ENCODE peak calls at places on chromosome 15, in nine cellular contexts. N is activated T-cell treated with anti-CD3 and anti-CD28 coated beads for 1 hour; W is endothelial cell; Y is pancreas; V is HEK293T; A is T-helper 17 cell; Q is stimulated activated CD8-positive, alpha-beta memory T cell treated with anti-CD3 and anti-CD28 coated beads, Interleukin-4, amount 100 ng/mL, for 24 hours; C is NCI-H345; L is endothelial cell of umbilical vein. S is an unnamed sample.

GRCh38 chr15:55900019-55900418 is 93.4 kb downstream of the NEDD4 start:
- DNase-seq in A (no peak), C (no peak), W (no peak), L (no peak), Q (no peak), Y (no peak), N (no peak), V (no peak), S (no peak)

GRCh38 chr15:41581110-41581509 is 22.1 kb downstream of the TYRO3 start:
- DNase-seq in Y (no peak), N (no peak), Q (no peak), A (no peak), W (no peak), V (no peak), L (no peak), C (no peak), S (no peak)

GRCh38 chr15:101560722-101561583 is 71.4 kb upstream of the PCSK6 start:
- DNase-seq in Q (no peak), N (no peak), L (no peak), Y (no peak), V (no peak), A (no peak), W (no peak), C (no peak), S (no peak)

GRCh38 chr15:95169701-95170459 is 938.5 kb downstream of the MCTP2 start:
- DNase-seq in Y (peak), V (no peak), L (no peak), A (no peak), N (no peak), C (no peak), Q (no peak), W (no peak), S (no peak)

GRCh38 chr15:88897456-88898194 is 2.3 kb upstream of the HAPLN3 start:
- DNase-seq in W (peak), C (peak), A (peak), N (peak), V (peak), Y (peak), L (peak), Q (peak), S (no peak)

GRCh38 chr15:92958105-92958504 is 58.0 kb downstream of the CHD2 start:
- DNase-seq in C (no peak), L (no peak), Y (no peak), A (no peak), W (no peak), Q (peak), V (no peak), N (peak), S (no peak)

GRCh38 chr15:31471731-31472430 is 145.2 kb downstream of the KLF13 start:
- DNase-seq in N (no peak), A (no peak), W (no peak), L (no peak), Y (no peak), Q (no peak), V (no peak), C (no peak), S (peak)

GRCh38 chr15:42191610-42192346 is 16.3 kb downstream of the VPS39 start:
- DNase-seq in C (no peak), A (no peak), Q (no peak), L (no peak), N (no peak), W (no peak), V (no peak), Y (no peak), S (no peak)

GRCh38 chr15:73926191-73927002 is at the start of gene LOXL1:
- DNase-seq in L (peak), Q (no peak), V (peak), C (peak), W (peak), Y (peak), A (no peak), N (no peak), S (peak)

GRCh38 chr15:31215490-31216209 is 111.0 kb upstream of the KLF13 start:
- DNase-seq in C (peak), N (peak), Y (peak), Q (peak), A (peak), L (peak), V (peak), W (peak), S (no peak)

GRCh38 chr15:38002883-38003477 is 68.5 kb downstream of the TMCO5A start:
- DNase-seq in A (no peak), C (no peak), Q (no peak), Y (peak), N (no peak), W (peak), L (peak), V (no peak), S (peak)

GRCh38 chr15:79192462-79193036 is 90.0 kb upstream of the ANKRD34C start:
- DNase-seq in V (no peak), C (no peak), A (no peak), Q (no peak), L (no peak), W (no peak), N (no peak), Y (no peak), S (no peak)

GRCh38 chr15:72474466-72474911 is 359 bp downstream of the ARIH1 start:
- DNase-seq in L (peak), V (peak), W (peak), Q (peak), N (no peak), C (no peak), A (no peak), Y (no peak), S (no peak)

GRCh38 chr15:49644364-49644794 is 23.5 kb downstream of the DTWD1 start:
- DNase-seq in V (no peak), Q (no peak), A (no peak), N (no peak), C (peak), W (no peak), L (no peak), Y (no peak), S (no peak)

GRCh38 chr15:41881925-41882688 is 11.7 kb downstream of the SPTBN5 start:
- DNase-seq in W (peak), C (no peak), A (no peak), L (no peak), V (no peak), Q (no peak), Y (peak), N (no peak), S (no peak)

GRCh38 chr15:73838795-73839565 is 34.4 kb upstream of the TBC1D21 start:
- DNase-seq in W (no peak), Q (no peak), L (no peak), N (no peak), Y (peak), A (no peak), V (no peak), C (no peak), S (no peak)

GRCh38 chr15:40295870-40296560 is 11.7 kb downstream of the PLCB2 start:
- DNase-seq in C (no peak), N (no peak), A (no peak), Q (no peak), L (no peak), V (no peak), Y (peak), W (no peak), S (no peak)

GRCh38 chr15:77118787-77119410 is 48.0 kb upstream of the TSPAN3 start:
- DNase-seq in A (no peak), N (no peak), L (peak), V (peak), Q (no peak), W (no peak), C (peak), Y (peak), S (peak)

GRCh38 chr15:74906193-74906449 is 530 bp downstream of the FAM219B start:
- DNase-seq in N (no peak), Y (no peak), L (peak), A (no peak), W (no peak), C (no peak), Q (no peak), V (no peak), S (no peak)

GRCh38 chr15:72859023-72859756 is 75.6 kb upstream of the ADPGK start:
- DNase-seq in A (no peak), Y (no peak), N (no peak), W (no peak), V (no peak), C (no peak), Q (no peak), L (no peak), S (no peak)

GRCh38 chr15:101440846-101441590 is 48.5 kb downstream of the PCSK6 start:
- DNase-seq in C (no peak), Y (no peak), Q (no peak), N (no peak), V (no peak), W (no peak), A (no peak), L (no peak), S (no peak)

GRCh38 chr15:65870889-65871533 is 1.7 kb downstream of the RAB11A start:
- DNase-seq in W (no peak), C (no peak), Q (no peak), L (peak), N (no peak), Y (no peak), A (no peak), V (peak), S (no peak)

GRCh38 chr15:74302821-74303359 is 64.6 kb downstream of the CYP11A1 start:
- DNase-seq in N (no peak), Q (peak), L (peak), A (no peak), C (peak), V (peak), Y (peak), W (peak), S (no peak)

GRCh38 chr15:78033864-78034263 is 43.6 kb downstream of the TBC1D2B start:
- DNase-seq in V (no peak), Q (no peak), A (no peak), W (no peak), L (peak), C (peak), Y (no peak), N (peak), S (no peak)

GRCh38 chr15:67322481-67322880 is 67.9 kb downstream of the IQCH start:
- DNase-seq in Y (no peak), Q (no peak), W (no peak), N (no peak), A (no peak), C (no peak), L (no peak), V (no peak), S (no peak)

GRCh38 chr15:43872416-43873020 is 45.7 kb downstream of the WDR76 start:
- DNase-seq in C (peak), Y (peak), W (peak), Q (no peak), N (no peak), L (peak), V (peak), A (no peak), S (peak)

GRCh38 chr15:28888302-28888894 is 2.6 kb downstream of the APBA2 start:
- DNase-seq in N (no peak), L (no peak), A (no peak), C (no peak), Y (no peak), V (no peak), Q (no peak), W (no peak), S (no peak)

GRCh38 chr15:81001180-81002003 is 669 bp downstream of the TLNRD1 start:
- DNase-seq in A (peak), Y (peak), N (peak), L (peak), V (peak), C (peak), W (peak), Q (peak), S (no peak)

GRCh38 chr15:88274534-88275460 is 18.3 kb upstream of the NTRK3 start:
- DNase-seq in V (peak), L (peak), Q (peak), N (peak), A (no peak), W (peak), C (peak), Y (peak), S (peak)

GRCh38 chr15:63396546-63396939 is 14.9 kb upstream of the CA12 start:
- DNase-seq in A (no peak), L (no peak), Q (no peak), C (peak), W (no peak), Y (no peak), N (no peak), V (no peak), S (no peak)

GRCh38 chr15:89149501-89150101 is 61.3 kb downstream of the ABHD2 start:
- DNase-seq in Y (no peak), L (no peak), W (no peak), A (no peak), N (no peak), C (no peak), Q (no peak), V (no peak), S (no peak)

GRCh38 chr15:31235298-31236183 is 91.1 kb upstream of the KLF13 start:
- DNase-seq in Y (peak), L (no peak), Q (no peak), W (no peak), N (no peak), A (no peak), V (no peak), C (peak), S (no peak)

GRCh38 chr15:77784361-77785292 is 151.9 kb upstream of the LINGO1 start:
- DNase-seq in N (no peak), Y (no peak), A (no peak), V (peak), C (peak), L (peak), Q (peak), W (peak), S (no peak)

GRCh38 chr15:100834731-100835130 is 44.9 kb upstream of the ALDH1A3 start:
- DNase-seq in C (no peak), N (no peak), L (no peak), A (no peak), V (no peak), Q (no peak), Y (no peak), W (no peak), S (no peak)

GRCh38 chr15:99907698-99908097 is 174.5 kb upstream of the LYSMD4 start:
- DNase-seq in N (no peak), Q (no peak), C (no peak), W (no peak), Y (no peak), V (no peak), A (no peak), L (no peak), S (no peak)

GRCh38 chr15:66405605-66406004 is 18.9 kb downstream of the MAP2K1 start:
- DNase-seq in N (no peak), W (no peak), Y (no peak), V (no peak), C (peak), L (peak), A (no peak), Q (no peak), S (no peak)

GRCh38 chr15:48221885-48222284 is 15.8 kb downstream of the SLC12A1 start:
- DNase-seq in W (no peak), V (no peak), Y (no peak), Q (no peak), C (peak), L (no peak), A (no peak), N (no peak), S (no peak)

GRCh38 chr15:56215769-56216168 is 27.9 kb downstream of the RFX7 start:
- DNase-seq in L (no peak), W (no peak), A (no peak), N (no peak), C (peak), V (peak), Q (no peak), Y (no peak), S (peak)

S was measured in kidney epithelial cell.